ENCODE peak calls at places on chromosome 1, in four cellular contexts. R, G, M and N are unnamed samples.

GRCh38 chr1:35769188-35769758 is 505 bp downstream of the CLSPN start:
- DNase-seq in R (peak; percentile 18), G (peak; percentile 86), M (peak; percentile 86), N (peak; percentile 94)

GRCh38 chr1:24648919-24649318 is 5.8 kb downstream of the SRRM1 start:
- DNase-seq in R (no peak), G (no peak), M (no peak), N (no peak)

GRCh38 chr1:174769961-174770549 is 229.7 kb upstream of the CACYBP start:
- DNase-seq in R (no peak), G (peak; percentile 49), M (peak; percentile 62), N (no peak)

GRCh38 chr1:241212624-241213023 is 144.4 kb downstream of the RGS7 start:
- DNase-seq in R (no peak), G (no peak), M (no peak), N (no peak)

GRCh38 chr1:172112573-172112972 is 271.3 kb downstream of the DNM3 start:
- DNase-seq in R (no peak), G (no peak), M (peak; percentile 32), N (no peak)

GRCh38 chr1:189438808-189439207 is 1038.9 kb downstream of the BRINP3 start:
- DNase-seq in R (no peak), G (no peak), M (no peak), N (no peak)

GRCh38 chr1:229148041-229148671 is 122.8 kb upstream of the RAB4A start:
- DNase-seq in R (peak; percentile 63), G (peak; percentile 94), M (no peak), N (peak; percentile 90)

GRCh38 chr1:171783816-171784530 is 2.5 kb downstream of the METTL13 start:
- DNase-seq in R (no peak), G (no peak), M (no peak), N (no peak)

GRCh38 chr1:200367841-200368534 is 41.8 kb downstream of the ZNF281 start:
- DNase-seq in R (no peak), G (no peak), M (peak; percentile 43), N (no peak)